ENCODE peak calls at places on chromosome 14, in four cellular contexts. I, X, L and P are unnamed samples.

GRCh38 chr14:97930191-97930590 is 1133.0 kb downstream of the VRK1 start:
- DNase-seq in X (no peak), L (no peak), I (no peak), P (no peak)

GRCh38 chr14:22071001-22071400 is 397.4 kb upstream of the OR4E1 start:
- DNase-seq in X (no peak), L (peak), I (no peak), P (no peak)

GRCh38 chr14:36941783-36942521 is 230.5 kb downstream of the SLC25A21 start:
- DNase-seq in I (peak), L (no peak), X (peak), P (peak)

GRCh38 chr14:62015248-62015647 is 253.0 kb downstream of the SNAPC1 start:
- DNase-seq in I (no peak), X (no peak), L (no peak), P (no peak)

GRCh38 chr14:31556191-31556590 is 5.0 kb upstream of the NUBPL start:
- DNase-seq in X (no peak), I (no peak), L (no peak), P (no peak)

GRCh38 chr14:24351517-24351916 is 11.7 kb upstream of the RIPK3 start:
- DNase-seq in X (no peak), L (no peak), I (no peak), P (no peak)

GRCh38 chr14:43105305-43105704 is 1401.8 kb downstream of the FSCB start:
- DNase-seq in X (no peak), L (no peak), I (no peak), P (no peak)

GRCh38 chr14:38496092-38496491 is 240.2 kb upstream of the CLEC14A start:
- DNase-seq in L (no peak), I (no peak), X (no peak), P (no peak)

GRCh38 chr14:103871596-103872480 is 24.5 kb upstream of the PPP1R13B start:
- DNase-seq in L (peak), X (peak), I (peak), P (no peak)

GRCh38 chr14:33323979-33324378 is 385.3 kb downstream of the NPAS3 start:
- DNase-seq in I (no peak), X (no peak), L (no peak), P (no peak)

GRCh38 chr14:23052671-23053070 is 4.6 kb downstream of the CDH24 start:
- DNase-seq in I (no peak), L (no peak), X (no peak), P (no peak)

GRCh38 chr14:30551460-30551859 is 7.5 kb upstream of the G2E3 start:
- DNase-seq in I (no peak), X (no peak), L (no peak), P (no peak)

GRCh38 chr14:40292664-40293063 is 860.4 kb upstream of the FBXO33 start:
- DNase-seq in X (no peak), L (no peak), I (no peak), P (no peak)

DNA sequence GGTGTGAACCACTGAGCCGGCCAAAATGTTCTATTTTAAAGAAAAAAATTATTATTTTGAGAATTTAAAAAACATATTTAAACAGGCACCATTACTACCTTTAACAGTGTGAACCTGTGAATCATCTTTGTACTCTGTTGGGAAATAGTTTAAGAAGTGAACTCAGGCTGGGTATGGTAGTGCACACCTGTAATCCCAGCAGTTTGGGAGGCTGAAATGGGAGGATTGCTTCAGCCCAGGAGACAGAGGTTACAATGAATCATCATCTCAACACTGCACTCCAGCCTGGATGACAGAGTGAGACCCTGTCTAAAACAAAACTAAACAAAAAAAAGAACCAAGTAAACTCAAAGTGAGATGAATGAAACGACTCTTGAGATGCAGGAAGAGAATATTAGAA is 3.1 kb upstream of the WDR89 start:
- DNase-seq in L (no peak), X (no peak), I (no peak), P (no peak)
- TF ChIP-seq EGR1 in L (no peak), X (no peak), I (no peak), P (no peak)

GRCh38 chr14:93725002-93725582 is 63.2 kb downstream of the PRIMA1 start:
- DNase-seq in L (no peak), X (no peak), I (no peak), P (no peak)

GRCh38 chr14:93720981-93721483 is 67.3 kb downstream of the PRIMA1 start:
- DNase-seq in X (no peak), L (no peak), I (no peak), P (no peak)

GRCh38 chr14:93720076-93720815 is 68.0 kb downstream of the PRIMA1 start:
- DNase-seq in X (no peak), L (no peak), I (no peak), P (no peak)

GRCh38 chr14:93725993-93726392 is 62.3 kb downstream of the PRIMA1 start:
- DNase-seq in X (no peak), I (no peak), L (no peak), P (no peak)

DNA sequence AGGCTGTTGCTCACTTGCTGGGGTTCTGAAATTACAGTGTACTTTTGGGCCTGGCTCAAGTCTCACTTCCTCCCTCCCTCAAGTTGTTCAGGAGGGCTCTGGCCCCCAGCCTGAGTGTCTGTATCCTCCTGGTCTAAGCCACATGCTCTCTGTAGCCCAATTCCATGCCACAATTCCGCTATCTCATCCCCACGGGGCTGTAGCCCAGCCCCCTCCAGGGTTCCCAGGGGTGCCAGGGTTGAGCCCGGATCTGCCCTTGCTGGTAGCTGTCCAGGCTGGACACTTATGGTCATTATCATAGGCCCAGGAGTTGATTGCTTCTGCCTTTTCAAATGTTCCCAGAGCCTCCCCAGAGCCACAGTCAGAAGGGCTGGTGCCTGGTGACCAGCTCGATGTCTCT is 65.3 kb downstream of the PRIMA1 start:
- DNase-seq in I (no peak), L (no peak), X (no peak), P (no peak)
- TF ChIP-seq EGR1 in I (no peak), L (no peak), X (no peak), P (no peak)

DNA sequence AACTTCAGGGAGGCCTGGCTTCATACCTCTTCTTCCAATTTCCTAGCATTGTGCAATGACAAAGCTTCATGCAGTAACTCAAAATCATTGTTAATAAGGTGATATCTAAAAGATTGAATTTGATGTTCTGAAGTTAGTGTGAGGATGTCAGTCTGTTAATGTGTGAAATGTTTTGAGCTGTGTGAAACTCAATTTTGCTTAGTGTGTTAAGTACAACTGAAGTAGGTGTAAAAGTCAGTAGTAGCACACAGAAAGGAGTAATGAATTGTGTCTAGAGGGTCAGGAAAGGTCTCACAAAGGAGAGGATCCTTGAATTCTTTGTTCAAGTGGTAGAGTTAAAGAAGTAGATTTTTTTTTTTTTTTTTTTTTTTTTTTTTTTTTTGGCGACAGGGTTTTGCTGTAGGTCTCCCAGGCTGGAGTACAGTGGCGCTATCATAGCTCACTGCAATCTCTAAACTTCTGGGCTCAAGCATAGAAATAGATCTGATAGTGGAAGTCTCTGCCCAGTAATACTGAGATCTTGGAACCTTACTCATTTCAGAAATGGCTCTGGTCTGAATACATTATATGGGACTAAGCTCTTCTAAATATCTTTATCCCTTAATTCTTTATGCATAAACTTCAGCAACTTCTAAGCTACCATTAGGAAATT is 63.9 kb downstream of the FUT8 start:
- DNase-seq in L (peak), X (no peak), I (no peak), P (no peak)
- TF ChIP-seq EGR1 in L (no peak), X (no peak), I (no peak), P (no peak)

GRCh38 chr14:35221462-35221861 is 70.7 kb upstream of the PSMA6 start:
- DNase-seq in X (no peak), I (no peak), L (no peak), P (no peak)

GRCh38 chr14:35222872-35223471 is 69.2 kb upstream of the PSMA6 start:
- DNase-seq in X (no peak), I (no peak), L (no peak), P (no peak)

GRCh38 chr14:35224615-35225014 is 67.6 kb upstream of the PSMA6 start:
- DNase-seq in L (no peak), I (no peak), X (no peak), P (no peak)

GRCh38 chr14:35222324-35222723 is 69.9 kb upstream of the PSMA6 start:
- DNase-seq in I (no peak), L (no peak), X (no peak), P (no peak)

DNA sequence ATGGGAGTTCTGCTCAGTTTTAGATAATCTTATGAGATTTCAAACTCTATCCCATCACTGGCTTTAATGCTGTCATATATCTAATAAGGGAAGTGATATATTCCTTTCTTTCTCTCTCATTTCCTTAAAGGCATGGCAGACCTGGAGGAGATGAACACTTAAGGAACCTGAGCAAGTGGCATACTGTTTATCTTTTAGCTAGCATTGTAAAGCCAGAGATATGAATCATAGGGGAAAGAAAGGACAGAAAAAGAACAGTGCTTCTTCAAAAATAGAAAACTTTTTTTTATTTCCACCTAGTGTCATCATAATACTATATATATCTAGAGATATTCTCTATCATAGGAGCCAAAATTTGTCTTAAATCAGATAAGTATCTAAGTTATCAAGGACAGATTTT is 68.3 kb upstream of the PSMA6 start:
- DNase-seq in I (no peak), L (no peak), X (no peak), P (no peak)
- TF ChIP-seq EGR1 in I (no peak), L (no peak), X (no peak), P (no peak)

DNA sequence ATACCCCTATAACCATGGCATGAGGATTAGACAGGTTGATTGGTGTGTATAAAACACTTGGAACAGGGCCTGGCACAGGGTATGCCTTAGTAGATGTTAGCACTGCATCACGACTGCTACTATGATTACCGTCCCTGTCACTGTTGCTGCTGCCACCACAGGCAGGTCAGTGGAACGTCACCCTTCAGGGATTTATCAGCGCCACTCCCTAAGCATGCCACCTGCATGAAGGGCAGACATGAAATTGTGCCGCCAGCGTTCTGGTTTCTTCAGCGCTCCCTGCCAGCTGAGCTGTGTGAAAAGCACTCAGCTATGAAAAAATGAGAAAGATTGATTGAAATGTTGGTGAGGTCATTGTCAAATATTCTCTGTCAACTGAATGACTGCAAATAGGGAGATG is 477.0 kb downstream of the DPF3 start:
- DNase-seq in X (no peak), L (peak), I (no peak), P (peak)
- TF ChIP-seq EGR1 in X (no peak), L (no peak), I (no peak), P (no peak)

DNA sequence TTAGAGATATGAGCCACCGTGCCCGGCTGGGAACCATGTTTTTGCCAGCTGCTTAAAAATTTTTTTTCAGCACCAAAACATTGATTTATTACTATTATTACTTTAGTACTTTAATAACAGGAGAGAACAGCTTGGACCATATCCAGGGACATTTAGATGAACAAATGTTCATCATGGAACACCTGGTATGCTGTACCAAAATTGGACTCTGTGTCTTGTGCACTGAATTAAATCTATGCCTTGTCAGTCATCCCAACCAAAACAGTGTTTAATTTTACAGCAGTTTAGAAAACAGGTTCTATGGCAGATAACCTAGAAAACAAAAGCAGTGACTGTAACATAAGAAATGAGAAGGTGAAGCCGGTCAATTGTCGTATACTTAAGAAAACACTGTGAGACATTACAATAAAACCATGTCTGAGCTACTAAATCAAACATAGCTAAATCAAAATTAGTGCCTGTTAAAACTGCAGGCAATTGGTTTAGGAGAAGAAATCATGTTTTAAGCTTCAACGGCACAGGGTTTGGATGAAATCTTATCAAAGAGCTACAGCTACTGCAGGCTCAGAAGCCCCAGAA is 58.2 kb upstream of the PYGL start:
- DNase-seq in L (no peak), X (no peak), I (no peak), P (no peak)
- TF ChIP-seq EGR1 in L (no peak), X (no peak), I (no peak), P (no peak)

GRCh38 chr14:80536456-80536855 is 325.2 kb upstream of the DIO2 start:
- DNase-seq in L (no peak), X (no peak), I (no peak), P (no peak)
- TF ChIP-seq EGR1 in L (no peak), X (no peak), I (no peak), P (no peak)

GRCh38 chr14:26199096-26199495 is 398.7 kb downstream of the NOVA1 start:
- DNase-seq in X (no peak), L (no peak), I (no peak), P (no peak)
- TF ChIP-seq EGR1 in X (no peak), L (no peak), I (no peak), P (no peak)

GRCh38 chr14:69049675-69050074 is 70.6 kb upstream of the ACTN1 start:
- DNase-seq in X (no peak), I (no peak), L (no peak), P (no peak)
- TF ChIP-seq EGR1 in X (no peak), I (no peak), L (no peak), P (no peak)